ENCODE peak calls at places on chromosomes 2 and 18, in eight cellular contexts. S is HL-60; Y is WTC11; B is activated CD4-positive, CD25-positive, alpha-beta regulatory T cell; A is pulmonary artery endothelial cell; Z is HT-29; M is stomach; N is cardiac fibroblast. X is an unnamed sample.

GRCh38 chr2:238973038-238973772 is 125.3 kb downstream of the TWIST2 start:
- DNase-seq in S (no peak), Y (no peak), B (no peak), A (no peak), Z (no peak), M (no peak), N (no peak), X (no peak)

GRCh38 chr2:58890865-58891525 is 649.9 kb upstream of the FANCL start:
- DNase-seq in S (no peak), Y (no peak), B (no peak), A (no peak), Z (no peak), M (no peak), N (no peak), X (no peak)

GRCh38 chr2:1914541-1915165 is 170.3 kb upstream of the PXDN start:
- DNase-seq in S (no peak), Y (no peak), B (no peak), A (no peak), Z (no peak), M (no peak), N (no peak), X (no peak)

GRCh38 chr2:199366406-199366805 is 91.3 kb downstream of the SATB2 start:
- DNase-seq in S (no peak), Y (no peak), B (no peak), A (no peak), Z (no peak), M (no peak), N (peak), X (no peak)

GRCh38 chr2:44959855-44960254 is 18.4 kb downstream of the SIX3 start:
- DNase-seq in S (no peak), Y (no peak), B (no peak), A (no peak), Z (no peak), M (no peak), N (peak), X (no peak)

GRCh38 chr2:119264781-119265692 is 41.4 kb downstream of the STEAP3 start:
- DNase-seq in S (peak), Y (peak), B (no peak), A (no peak), Z (peak), M (peak), N (peak), X (no peak)

GRCh38 chr18:59606193-59607175 is 90.7 kb downstream of the CCBE1 start:
- DNase-seq in S (no peak), Y (no peak), B (no peak), A (no peak), Z (no peak), M (no peak), N (peak), X (no peak)

GRCh38 chr2:145561152-145561551 is 1041.2 kb upstream of the ZEB2 start:
- DNase-seq in S (no peak), Y (no peak), B (no peak), A (no peak), Z (no peak), M (no peak), N (no peak), X (no peak)

GRCh38 chr2:29724282-29724681 is 197.1 kb downstream of the ALK start:
- DNase-seq in S (no peak), Y (no peak), B (no peak), A (no peak), Z (no peak), M (no peak), N (no peak), X (no peak)

GRCh38 chr2:203672856-203673255 is 33.6 kb upstream of the CD28 start:
- DNase-seq in S (no peak), Y (no peak), B (no peak), A (no peak), Z (no peak), M (no peak), N (peak), X (no peak)

GRCh38 chr2:174577967-174578589 is 19.5 kb downstream of the WIPF1 start:
- DNase-seq in S (peak), Y (no peak), B (no peak), A (no peak), Z (peak), M (no peak), N (peak), X (peak)

GRCh38 chr2:233418761-233419625 is 64.7 kb downstream of the DGKD start:
- DNase-seq in S (no peak), Y (no peak), B (no peak), A (peak), Z (no peak), M (peak), N (peak), X (peak)

GRCh38 chr2:166238176-166238575 is 110.4 kb upstream of the SCN1A start:
- DNase-seq in S (no peak), Y (no peak), B (no peak), A (no peak), Z (no peak), M (no peak), N (peak), X (no peak)

GRCh38 chr2:108133457-108133856 is 106.3 kb upstream of the SULT1C3 start:
- DNase-seq in S (no peak), Y (no peak), B (no peak), A (no peak), Z (no peak), M (no peak), N (no peak), X (no peak)

GRCh38 chr2:202104286-202104870 is 31.3 kb downstream of the KIAA2012 start:
- DNase-seq in S (peak), Y (peak), B (no peak), A (no peak), Z (peak), M (peak), N (peak), X (no peak)

GRCh38 chr2:241636182-241636982 is 576 bp downstream of the THAP4 start:
- DNase-seq in S (peak), Y (peak), B (no peak), A (no peak), Z (peak), M (peak), N (peak), X (no peak)